ENCODE peak calls at places on chromosomes 16 and 17, in four cellular contexts. U, W, Z and C are unnamed samples.

GRCh38 chr17:50956750-50957523 is 90.8 kb upstream of the TOB1 start:
- DNase-seq in U (peak; percentile 75), W (peak; percentile 72), Z (peak; percentile 35), C (peak; percentile 77)

GRCh38 chr16:3150346-3151218 is 15.8 kb downstream of the ZNF213 start:
- DNase-seq in U (peak; percentile 98), W (peak; percentile 97), Z (peak; percentile 95), C (peak; percentile 98)

GRCh38 chr17:31283841-31284240 is 13.2 kb downstream of the OMG start:
- DNase-seq in U (no peak), W (no peak), Z (no peak), C (no peak)

GRCh38 chr16:912684-913613 is 57.8 kb downstream of the LMF1 start:
- DNase-seq in U (no peak), W (no peak), Z (no peak), C (no peak)

GRCh38 chr17:14048169-14048568 is 21.1 kb upstream of the COX10 start:
- DNase-seq in U (peak; percentile 33), W (no peak), Z (no peak), C (peak; percentile 17)

GRCh38 chr16:1527836-1528811 is 5.3 kb upstream of the TMEM204 start:
- DNase-seq in U (no peak), W (no peak), Z (no peak), C (no peak)

GRCh38 chr17:59652119-59652518 is 32.4 kb downstream of the CLTC start:
- DNase-seq in U (no peak), W (no peak), Z (no peak), C (no peak)

GRCh38 chr16:50309156-50309526 is 42.8 kb downstream of the ADCY7 start:
- DNase-seq in U (no peak), W (no peak), Z (no peak), C (no peak)

GRCh38 chr17:61285483-61286320 is 113.9 kb upstream of the TBX2 start:
- DNase-seq in U (no peak), W (no peak), Z (peak; percentile 55), C (peak; percentile 33)

GRCh38 chr16:69107311-69107962 is 2.0 kb downstream of the HAS3 start:
- DNase-seq in U (peak; percentile 46), W (peak; percentile 85), Z (no peak), C (peak; percentile 54)

GRCh38 chr17:77719806-77720205 is 238.7 kb upstream of the TNRC6C start:
- DNase-seq in U (no peak), W (no peak), Z (no peak), C (no peak)

GRCh38 chr16:29899516-29900101 is at the start of gene SEZ6L2:
- DNase-seq in U (peak; percentile 95), W (peak; percentile 91), Z (peak; percentile 81), C (peak; percentile 91)

GRCh38 chr16:89149386-89149785 is 22.2 kb upstream of the CDH15 start:
- DNase-seq in U (no peak), W (peak; percentile 14), Z (no peak), C (no peak)

GRCh38 chr16:27826081-27826892 is 237.2 kb downstream of the GSG1L start:
- DNase-seq in U (no peak), W (no peak), Z (no peak), C (no peak)

GRCh38 chr17:47776330-47777197 is 43.5 kb downstream of the TBX21 start:
- DNase-seq in U (peak; percentile 81), W (no peak), Z (peak; percentile 25), C (no peak)

GRCh38 chr17:63997341-63998048 is 656 bp upstream of the PRR29 start:
- DNase-seq in U (peak; percentile 20), W (peak; percentile 21), Z (no peak), C (no peak)

GRCh38 chr17:76716146-76716833 is 5.5 kb upstream of the MXRA7 start:
- DNase-seq in U (no peak), W (peak; percentile 15), Z (peak; percentile 93), C (no peak)
- TF ChIP-seq CTCF in U (no peak), W (no peak), Z (no peak), C (no peak)

GRCh38 chr17:43126911-43127290 is 1.7 kb upstream of the BRCA1 start:
- DNase-seq in U (no peak), W (peak; percentile 43), Z (no peak), C (no peak)

GRCh38 chr17:43129671-43130010 is 4.5 kb upstream of the BRCA1 start:
- DNase-seq in U (no peak), W (no peak), Z (peak; percentile 52), C (no peak)

GRCh38 chr17:43125967-43126910 is 1.1 kb upstream of the BRCA1 start:
- DNase-seq in U (peak; percentile 63), W (peak; percentile 43), Z (peak; percentile 0), C (no peak)

GRCh38 chr17:43125133-43125966 is at the start of gene BRCA1:
- DNase-seq in U (peak; percentile 95), W (peak; percentile 90), Z (peak; percentile 99), C (peak; percentile 89)
- TF ChIP-seq CTCF in U (no peak), W (no peak), Z (peak; percentile 13), C (no peak)

GRCh38 chr17:7887038-7887481 is 1.5 kb upstream of the CHD3 start:
- DNase-seq in U (no peak), W (no peak), Z (no peak), C (no peak)

GRCh38 chr17:7888184-7888920 is at the start of gene CHD3:
- DNase-seq in U (no peak), W (peak; percentile 74), Z (peak; percentile 74), C (no peak)

GRCh38 chr17:7887482-7888183 is 956 bp upstream of the CHD3 start:
- DNase-seq in U (peak; percentile 93), W (peak; percentile 94), Z (peak; percentile 97), C (peak; percentile 90)

GRCh38 chr17:7886227-7887037 is 2.2 kb upstream of the CHD3 start:
- DNase-seq in U (peak; percentile 44), W (peak; percentile 68), Z (peak; percentile 24), C (peak; percentile 37)

DNA sequence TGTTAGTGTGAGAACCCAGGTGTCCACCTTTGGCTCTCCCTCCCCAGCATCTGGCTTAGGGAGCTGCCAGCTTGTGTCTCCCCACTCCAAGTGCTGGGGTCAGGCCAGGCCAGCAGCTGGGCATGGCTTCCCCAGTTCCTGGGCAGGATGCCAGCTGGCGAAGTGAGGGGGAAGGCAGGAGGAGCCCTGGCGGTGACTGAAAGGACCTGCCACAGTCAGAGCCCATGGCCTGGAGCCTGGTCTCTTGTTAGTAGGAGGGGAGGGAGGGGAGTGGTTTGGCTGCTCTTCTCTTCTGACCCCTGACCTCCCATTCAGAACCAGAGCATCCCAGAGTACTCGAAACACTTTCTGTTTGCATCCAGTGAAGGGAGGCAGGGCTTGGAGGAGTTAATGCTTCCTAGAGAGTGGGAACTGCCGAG is 586 bp downstream of the CHD3 start:
- DNase-seq in U (peak; percentile 94), W (peak; percentile 98), Z (peak; percentile 53), C (peak; percentile 69)
- TF ChIP-seq CTCF in U (peak; percentile 51), W (peak; percentile 30), Z (peak; percentile 49), C (no peak)

DNA sequence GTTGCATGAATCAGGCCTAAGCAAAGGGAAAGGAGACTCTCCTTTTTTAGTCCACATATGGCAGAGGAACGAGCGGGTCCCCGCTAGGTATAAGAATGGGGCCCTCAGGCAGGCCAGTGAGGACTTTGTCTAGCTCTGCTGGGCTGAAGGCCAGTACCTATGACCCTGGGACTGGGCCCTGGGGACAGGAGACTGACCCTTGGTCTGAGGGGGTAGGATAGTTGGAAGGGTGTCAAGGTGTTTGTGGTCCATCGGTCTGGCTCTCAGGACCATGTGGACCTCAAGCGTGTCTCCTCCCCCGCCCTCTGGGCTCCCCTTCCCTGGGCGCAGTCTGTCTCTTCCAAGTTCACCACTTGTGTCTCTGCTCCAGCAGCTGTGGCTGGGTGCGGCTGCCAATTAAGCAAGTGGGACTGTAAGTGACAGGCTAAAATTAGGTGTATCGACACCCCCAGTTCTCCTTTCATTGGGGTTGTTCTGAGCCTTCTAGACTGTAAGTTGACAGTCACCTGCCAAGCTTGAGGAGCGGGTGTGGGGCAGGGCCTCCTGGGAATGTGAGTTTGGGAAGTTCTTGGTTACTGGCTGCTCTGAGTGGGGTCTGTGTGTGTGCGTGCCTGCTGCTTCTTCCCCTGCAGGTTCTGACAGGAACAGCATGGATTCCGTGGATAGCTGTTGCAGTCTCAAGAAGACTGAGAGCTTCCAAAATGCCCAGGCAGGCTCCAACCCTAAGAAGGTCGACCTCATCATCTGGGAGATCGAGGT is 24.5 kb downstream of the AKAP1 start:
- DNase-seq in U (no peak), W (peak; percentile 62), Z (peak; percentile 42), C (peak; percentile 44)
- TF ChIP-seq CTCF in U (peak; percentile 22), W (no peak), Z (peak; percentile 48), C (peak; percentile 67)

GRCh38 chr16:85027349-85027967 is at the start of gene KIAA0513:
- DNase-seq in U (peak; percentile 100), W (peak; percentile 97), Z (peak; percentile 76), C (peak; percentile 98)

GRCh38 chr16:85028638-85029412 is 1.2 kb downstream of the KIAA0513 start:
- DNase-seq in U (no peak), W (peak; percentile 75), Z (peak; percentile 83), C (peak; percentile 56)

GRCh38 chr16:85026696-85027095 is 899 bp upstream of the KIAA0513 start:
- DNase-seq in U (no peak), W (no peak), Z (no peak), C (no peak)

GRCh38 chr16:85029413-85029794 is 1.8 kb downstream of the KIAA0513 start:
- DNase-seq in U (peak; percentile 45), W (no peak), Z (peak; percentile 85), C (no peak)

GRCh38 chr16:85027968-85028637 is 508 bp downstream of the KIAA0513 start:
- DNase-seq in U (no peak), W (peak; percentile 76), Z (no peak), C (peak; percentile 73)
- TF ChIP-seq CTCF in U (peak; percentile 30), W (no peak), Z (no peak), C (peak; percentile 34)

DNA sequence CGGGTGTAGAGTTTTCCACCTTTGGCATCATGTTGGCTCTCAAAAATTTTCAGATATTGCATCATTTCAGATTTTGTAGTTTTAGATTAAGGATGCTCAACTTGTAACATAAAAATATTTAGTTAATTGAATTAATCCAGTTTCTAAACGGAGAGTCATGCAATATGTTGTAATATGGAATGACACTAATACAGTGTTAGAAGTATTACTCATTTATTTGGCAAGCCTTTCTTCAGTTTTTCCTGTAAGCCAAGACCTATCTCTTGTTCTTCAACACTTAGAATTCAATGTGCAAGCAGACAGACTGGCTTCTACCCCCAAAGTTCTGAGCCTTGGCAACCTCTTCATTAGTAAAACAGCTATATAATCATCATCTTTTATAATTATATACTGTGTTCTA is 985.0 kb upstream of the GOT2 start:
- DNase-seq in U (no peak), W (no peak), Z (no peak), C (no peak)
- TF ChIP-seq CTCF in U (no peak), W (no peak), Z (no peak), C (no peak)

GRCh38 chr16:86288716-86289294 is 221.5 kb upstream of the FOXF1 start:
- DNase-seq in U (no peak), W (no peak), Z (no peak), C (peak; percentile 23)

GRCh38 chr16:86285938-86286921 is 224.1 kb upstream of the FOXF1 start:
- DNase-seq in U (no peak), W (no peak), Z (no peak), C (peak; percentile 18)

GRCh38 chr16:86286991-86287640 is 223.2 kb upstream of the FOXF1 start:
- DNase-seq in U (no peak), W (no peak), Z (no peak), C (no peak)

GRCh38 chr16:86289304-86289703 is 221.0 kb upstream of the FOXF1 start:
- DNase-seq in U (no peak), W (no peak), Z (no peak), C (no peak)

GRCh38 chr16:86287641-86288201 is 222.6 kb upstream of the FOXF1 start:
- DNase-seq in U (no peak), W (no peak), Z (no peak), C (no peak)
- TF ChIP-seq CTCF in U (no peak), W (no peak), Z (no peak), C (no peak)